ENCODE peak calls at places on chromosomes 5 and 9, in five cellular contexts. T is left ventricle myocardium inferior, W is hepatocyte, J is MCF 10A, X is fibroblast of pulmonary artery. N is an unnamed sample.

GRCh38 chr9:129235931-129236331 is 57.9 kb upstream of the IER5L start:
- DNase-seq in X (no peak), J (no peak), T (no peak), W (no peak), N (no peak)

GRCh38 chr5:174229640-174230350 is 184.3 kb downstream of the NSG2 start:
- DNase-seq in T (no peak), J (peak), W (no peak), X (no peak), N (peak)

GRCh38 chr9:136587145-136587943 is 41.5 kb upstream of the NOTCH1 start:
- DNase-seq in X (peak), T (peak), W (peak), J (no peak), N (peak)

GRCh38 chr5:171858303-171858702 is 72.7 kb downstream of the SMIM23 start:
- DNase-seq in T (no peak), W (no peak), J (peak), X (peak), N (peak)

GRCh38 chr9:126329476-126330275 is 3.0 kb downstream of the MVB12B start:
- DNase-seq in X (no peak), J (no peak), W (no peak), T (no peak), N (peak)

GRCh38 chr5:109413463-109413862 is 3.7 kb upstream of the PJA2 start:
- DNase-seq in T (no peak), J (no peak), W (peak), X (peak), N (no peak)

GRCh38 chr9:117929873-117930272 is 225.7 kb downstream of the TLR4 start:
- DNase-seq in W (no peak), T (no peak), X (no peak), J (peak), N (no peak)

GRCh38 chr5:175750476-175751080 is 92.7 kb downstream of the HRH2 start:
- DNase-seq in X (no peak), T (no peak), J (no peak), W (no peak), N (no peak)

GRCh38 chr5:178436326-178436940 is 153.8 kb downstream of the COL23A1 start:
- DNase-seq in W (no peak), T (no peak), X (no peak), J (no peak), N (no peak)

GRCh38 chr9:109498195-109499060 is at the start of gene PTPN3:
- DNase-seq in W (peak), J (peak), T (no peak), X (no peak), N (peak)

GRCh38 chr9:75918154-75918553 is 27.7 kb downstream of the PCSK5 start:
- DNase-seq in J (peak), X (no peak), W (no peak), T (no peak), N (no peak)

GRCh38 chr9:91572044-91572443 is 148.4 kb upstream of the NFIL3 start:
- DNase-seq in T (no peak), J (peak), X (peak), W (peak), N (no peak)

GRCh38 chr5:168057905-168058304 is 233.5 kb upstream of the WWC1 start:
- DNase-seq in T (no peak), W (no peak), J (peak), X (peak), N (peak)

GRCh38 chr9:109640232-109641078 is 139.5 kb upstream of the PALM2AKAP2 start:
- DNase-seq in J (peak), T (peak), X (peak), W (peak), N (peak)

GRCh38 chr9:132752877-132753592 is 82.8 kb downstream of the GTF3C4 start:
- DNase-seq in X (no peak), W (no peak), J (no peak), T (no peak), N (peak)

GRCh38 chr9:93826209-93826608 is 128.9 kb downstream of the BARX1 start:
- DNase-seq in J (no peak), X (no peak), T (no peak), W (peak), N (no peak)

GRCh38 chr9:129665008-129665771 is at the start of gene PRRX2:
- DNase-seq in T (peak), W (peak), J (no peak), X (no peak), N (peak)

GRCh38 chr9:121499427-121500164 is at the start of gene GGTA1:
- DNase-seq in J (peak), W (peak), T (peak), X (peak), N (peak)

GRCh38 chr9:96171749-96172148 is 130.2 kb downstream of the HSD17B3 start:
- DNase-seq in X (no peak), T (no peak), J (no peak), W (no peak), N (no peak)

GRCh38 chr5:77211013-77211690 is 672 bp downstream of the PDE8B start:
- DNase-seq in X (no peak), W (peak), J (no peak), T (no peak), N (peak)

GRCh38 chr9:92738661-92739081 is 26.0 kb downstream of the BICD2 start:
- DNase-seq in W (no peak), T (no peak), X (no peak), J (no peak), N (no peak)

GRCh38 chr5:110441035-110441434 is 285.4 kb downstream of the TMEM232 start:
- DNase-seq in J (peak), T (no peak), X (peak), W (peak), N (no peak)

GRCh38 chr9:3508531-3509374 is 17.0 kb downstream of the RFX3 start:
- DNase-seq in X (peak), J (peak), W (no peak), T (no peak), N (peak)

GRCh38 chr5:102937916-102938315 is 182.0 kb downstream of the GIN1 start:
- DNase-seq in J (no peak), T (no peak), W (no peak), X (no peak), N (no peak)

GRCh38 chr9:125649315-125649714 is 57.7 kb downstream of the MAPKAP1 start:
- DNase-seq in W (no peak), X (peak), T (no peak), J (peak), N (peak)

GRCh38 chr5:75007537-75007847 is 44.9 kb downstream of the GCNT4 start:
- DNase-seq in W (no peak), T (no peak), X (peak), J (no peak), N (peak)

GRCh38 chr5:2751592-2752021 is at the start of gene IRX2:
- DNase-seq in W (peak), T (peak), X (peak), J (peak), N (peak)

GRCh38 chr5:72458407-72458806 is 48.8 kb downstream of the ZNF366 start:
- DNase-seq in X (no peak), J (no peak), T (no peak), W (no peak), N (no peak)

GRCh38 chr5:105503950-105504349 is 1941.4 kb upstream of the NUDT12 start:
- DNase-seq in X (no peak), J (peak), W (no peak), T (no peak), N (no peak)

GRCh38 chr9:14585730-14586473 is 107.3 kb downstream of the ZDHHC21 start:
- DNase-seq in T (no peak), J (no peak), X (no peak), W (no peak), N (no peak)

N was measured in Daoy.